ENCODE peak calls at places on chromosomes 12 and 14, in ten cellular contexts. A is prostate gland, J is adrenal gland, M is A549, C is GM12891, U is thyroid gland, F is heart left ventricle, I is IMR-90, W is upper lobe of left lung, X is stomach. Y is an unnamed sample.

GRCh38 chr14:92960706-92961566 is 38.0 kb downstream of the CHGA start:
- DNase-seq in A (peak; percentile 65), X (no peak), W (no peak), F (peak; percentile 47), M (peak; percentile 21), C (no peak), J (no peak), I (peak; percentile 55), U (no peak), Y (no peak)

GRCh38 chr14:68663385-68664076 is 129.3 kb downstream of the ZFP36L1 start:
- DNase-seq in A (no peak), F (no peak), M (no peak), X (no peak), U (no peak), C (peak; percentile 45), J (peak; percentile 7), W (no peak), I (peak; percentile 91), Y (no peak)

GRCh38 chr14:101962503-101962874 is 1.9 kb upstream of the DYNC1H1 start:
- DNase-seq in C (no peak), X (peak; percentile 74), U (peak; percentile 56), I (peak; percentile 93), A (no peak), W (peak; percentile 71), J (no peak), M (peak; percentile 89), F (peak; percentile 87), Y (peak; percentile 58)

GRCh38 chr12:100248886-100249285 is 18.0 kb downstream of the DEPDC4 start:
- DNase-seq in W (no peak), M (no peak), I (peak; percentile 45), X (no peak), J (no peak), C (no peak), U (no peak), A (no peak), F (no peak), Y (no peak)

GRCh38 chr14:105891631-105892452 is 365.5 kb downstream of the TMEM121 start:
- DNase-seq in M (no peak), I (no peak), F (peak; percentile 37), U (no peak), A (no peak), J (no peak), C (no peak), W (peak; percentile 18), X (peak; percentile 17), Y (peak; percentile 4)

GRCh38 chr12:95674631-95675030 is 115.9 kb downstream of the NTN4 start:
- DNase-seq in A (no peak), X (no peak), W (no peak), J (no peak), I (no peak), F (no peak), M (no peak), C (no peak), U (peak; percentile 10), Y (no peak)

GRCh38 chr14:93648440-93649168 is 139.7 kb downstream of the PRIMA1 start:
- DNase-seq in C (no peak), W (no peak), M (peak; percentile 28), A (no peak), X (no peak), I (no peak), F (no peak), J (no peak), U (no peak), Y (no peak)

GRCh38 chr14:67461341-67461985 is 27.1 kb downstream of the TMEM229B start:
- DNase-seq in X (no peak), A (no peak), I (peak; percentile 27), M (no peak), J (peak; percentile 53), C (no peak), U (peak; percentile 19), F (no peak), W (no peak), Y (no peak)

GRCh38 chr12:55700255-55701018 is 7.3 kb downstream of the ITGA7 start:
- DNase-seq in X (no peak), W (no peak), I (peak; percentile 39), J (no peak), F (no peak), C (no peak), U (no peak), M (no peak), A (no peak), Y (no peak)

GRCh38 chr12:89707623-89707991 is 1.0 kb downstream of the ATP2B1 start:
- DNase-seq in I (no peak), M (no peak), W (peak; percentile 25), F (no peak), C (no peak), J (peak; percentile 31), X (no peak), U (no peak), A (peak; percentile 4), Y (no peak)

GRCh38 chr14:72812292-72812851 is 81.5 kb downstream of the DPF3 start:
- DNase-seq in F (peak; percentile 77), M (no peak), J (no peak), C (no peak), U (peak; percentile 69), X (peak; percentile 27), W (no peak), A (no peak), I (no peak), Y (no peak)

GRCh38 chr12:49795654-49796105 is 32.5 kb downstream of the NCKAP5L start:
- DNase-seq in X (no peak), M (no peak), C (no peak), F (no peak), J (no peak), A (no peak), W (no peak), U (no peak), I (no peak), Y (no peak)

GRCh38 chr14:106790189-106791036 is 1264.0 kb downstream of the TMEM121 start:
- DNase-seq in M (peak; percentile 57), I (no peak), F (peak; percentile 80), A (no peak), W (peak; percentile 64), U (peak; percentile 11), X (peak; percentile 85), C (peak; percentile 41), J (peak; percentile 41), Y (no peak)

GRCh38 chr12:91663331-91663998 is 480.8 kb upstream of the DCN start:
- DNase-seq in I (no peak), W (no peak), J (no peak), M (no peak), F (no peak), X (no peak), C (no peak), A (no peak), U (no peak), Y (no peak)

GRCh38 chr14:52119030-52119429 is 50.2 kb upstream of the NID2 start:
- DNase-seq in I (no peak), X (no peak), J (no peak), M (no peak), W (no peak), A (no peak), C (no peak), U (no peak), F (no peak), Y (no peak)

DNA sequence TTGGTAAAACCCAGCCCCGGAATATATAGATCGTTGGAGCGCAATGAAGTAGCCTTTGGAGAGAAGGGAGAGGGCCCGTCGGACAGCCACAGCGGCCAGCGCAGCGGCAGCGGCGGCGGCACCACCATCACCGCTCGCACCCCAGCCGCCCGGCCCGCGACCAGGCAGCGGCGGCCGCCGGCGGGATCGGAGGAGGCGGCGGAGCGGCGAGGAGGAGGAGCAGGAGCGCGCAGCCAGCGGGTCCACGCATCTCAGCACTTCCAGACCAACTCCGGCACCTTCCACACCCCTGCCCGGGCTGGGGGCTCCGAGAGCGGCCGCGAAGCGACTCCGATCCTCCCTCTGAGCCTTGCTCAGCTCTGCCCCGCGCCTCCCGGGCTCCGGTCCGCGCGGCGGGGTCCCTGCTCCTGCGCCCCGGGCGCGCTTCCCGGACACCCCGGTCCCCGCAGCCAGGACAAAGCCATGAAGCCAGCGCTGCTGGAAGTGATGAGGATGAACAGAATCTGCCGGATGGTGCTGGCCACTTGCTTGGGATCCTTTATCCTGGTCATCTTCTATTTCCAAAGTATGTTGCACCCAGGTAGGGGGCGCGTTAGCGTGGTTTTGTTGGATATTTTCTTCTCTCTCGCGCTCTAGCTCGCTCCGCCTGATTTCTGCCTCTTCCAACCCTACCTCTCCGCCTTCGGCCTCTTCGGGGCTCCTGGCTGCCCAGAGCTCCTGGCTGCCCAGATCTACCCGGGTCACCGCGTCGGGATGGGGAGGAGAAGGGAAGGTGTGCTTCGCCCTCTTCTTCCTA is 400 bp downstream of the CHST11 start:
- DNase-seq in W (peak; percentile 73), U (peak; percentile 76), X (peak; percentile 60), C (peak; percentile 46), A (peak; percentile 77), J (peak; percentile 74), M (peak; percentile 88), I (peak; percentile 61), F (peak; percentile 79), Y (peak; percentile 69)
- TF ChIP-seq POLR2A in W (peak; percentile 75), U (no peak), X (no peak), C (peak; percentile 30), A (peak; percentile 0), J (peak; percentile 69), M (peak; percentile 62), I (no peak), F (no peak), Y (no peak)

GRCh38 chr12:6944381-6945186 is 762 bp downstream of the C12orf57 start:
- DNase-seq in X (peak; percentile 95), C (peak; percentile 73), W (peak; percentile 96), F (peak; percentile 96), I (peak; percentile 92), J (peak; percentile 93), M (peak; percentile 97), A (peak; percentile 95), U (peak; percentile 94), Y (peak; percentile 90)
- TF ChIP-seq POLR2A in X (no peak), C (no peak), W (no peak), F (no peak), I (no peak), J (peak; percentile 67), M (no peak), A (peak; percentile 52), U (peak; percentile 79), Y (no peak)

DNA sequence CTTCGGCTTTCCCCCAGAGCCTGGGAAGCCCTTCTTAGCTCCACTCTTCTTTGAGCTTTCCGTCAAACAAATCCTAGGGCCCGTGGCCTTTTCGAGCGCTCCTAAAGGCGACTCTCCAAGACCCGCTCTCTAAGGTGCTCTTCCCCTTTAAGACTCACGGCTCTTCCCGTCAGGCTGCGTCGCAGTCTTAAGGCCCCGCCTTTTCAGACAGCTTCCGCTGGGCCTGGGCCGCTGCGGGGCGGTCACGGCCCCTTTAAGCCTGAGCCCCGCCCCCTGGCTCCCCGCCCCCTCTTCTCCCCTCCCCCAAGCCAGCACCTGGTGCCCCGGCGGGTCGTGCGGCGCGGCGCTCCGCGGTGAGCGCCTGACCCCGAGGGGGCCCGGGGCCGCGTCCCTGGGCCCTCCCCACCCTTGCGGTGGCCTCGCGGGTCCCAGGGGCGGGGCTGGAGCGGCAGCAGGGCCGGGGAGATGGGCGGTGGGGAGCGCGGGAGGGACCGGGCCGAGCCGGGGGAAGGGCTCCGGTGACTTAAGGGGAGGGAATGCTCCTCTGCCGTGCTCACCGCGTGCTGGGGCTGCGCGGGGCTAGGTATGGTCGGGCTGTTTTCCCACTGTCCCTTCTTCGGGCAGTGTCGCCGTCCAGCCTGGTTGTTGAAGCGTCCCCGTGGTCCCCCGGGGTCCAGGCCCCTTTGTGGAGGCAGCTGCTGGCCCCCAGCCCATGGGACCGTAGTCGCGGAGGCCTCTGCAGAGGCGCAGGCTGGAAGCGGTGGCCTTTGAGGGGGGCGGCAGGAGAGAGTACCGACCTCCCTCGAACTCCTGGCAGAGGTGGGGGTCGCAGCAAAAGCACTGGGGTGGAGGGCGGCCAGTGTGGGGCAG is at the start of gene PEX5:
- DNase-seq in J (peak; percentile 91), C (peak; percentile 83), I (peak; percentile 92), M (peak; percentile 96), F (peak; percentile 93), W (peak; percentile 93), A (peak; percentile 84), X (peak; percentile 92), U (peak; percentile 89), Y (peak; percentile 77)
- TF ChIP-seq POLR2A in J (peak; percentile 70), C (no peak), I (no peak), M (peak; percentile 36), F (no peak), W (no peak), A (peak; percentile 60), X (no peak), U (peak; percentile 53), Y (peak; percentile 61)

GRCh38 chr14:74945261-74945851 is 10.0 kb downstream of the PGF start:
- DNase-seq in J (no peak), W (no peak), I (no peak), M (peak; percentile 68), X (no peak), F (no peak), A (no peak), C (no peak), U (no peak), Y (no peak)
- TF ChIP-seq POLR2A in J (no peak), W (no peak), I (no peak), M (no peak), X (no peak), F (no peak), A (no peak), C (no peak), U (no peak), Y (no peak)

Y was measured in tibial nerve.